ENCODE peak calls at places on chromosomes 7 and 10, in six cellular contexts. B, I, Q, D, E and P are unnamed samples.

GRCh38 chr10:101367569-101368453 is 13.8 kb downstream of the BTRC start:
- DNase-seq in B (peak; percentile 38), I (peak; percentile 71), Q (no peak), D (no peak), E (peak; percentile 90), P (no peak)

GRCh38 chr10:28125701-28126100 is 126.8 kb upstream of the ODAD2 start:
- DNase-seq in B (no peak), I (no peak), Q (no peak), D (no peak), E (no peak), P (no peak)

GRCh38 chr7:36949711-36950600 is 225.7 kb upstream of the AOAH start:
- DNase-seq in B (no peak), I (no peak), Q (no peak), D (peak; percentile 88), E (no peak), P (no peak)

GRCh38 chr10:78543749-78544446 is 510.2 kb downstream of the RPS24 start:
- DNase-seq in B (no peak), I (no peak), Q (no peak), D (peak; percentile 62), E (no peak), P (no peak)

GRCh38 chr10:70169661-70170364 is 501 bp downstream of the SAR1A start:
- DNase-seq in B (peak; percentile 42), I (no peak), Q (no peak), D (no peak), E (peak; percentile 50), P (no peak)

GRCh38 chr7:83732305-83732704 is 83.4 kb upstream of the SEMA3E start:
- DNase-seq in B (no peak), I (no peak), Q (no peak), D (no peak), E (no peak), P (no peak)

GRCh38 chr7:4715385-4715770 is 33.3 kb downstream of the FOXK1 start:
- DNase-seq in B (no peak), I (no peak), Q (no peak), D (peak; percentile 83), E (no peak), P (no peak)

GRCh38 chr10:62661143-62661542 is 143.4 kb upstream of the ADO start:
- DNase-seq in B (no peak), I (no peak), Q (no peak), D (no peak), E (no peak), P (no peak)

GRCh38 chr7:43193905-43194304 is 81.5 kb downstream of the HECW1 start:
- DNase-seq in B (no peak), I (no peak), Q (no peak), D (no peak), E (no peak), P (no peak)

GRCh38 chr7:40595129-40595528 is 460.3 kb downstream of the SUGCT start:
- DNase-seq in B (no peak), I (no peak), Q (no peak), D (no peak), E (no peak), P (no peak)

GRCh38 chr7:1210321-1210978 is 22.2 kb upstream of the UNCX start:
- DNase-seq in B (no peak), I (no peak), Q (no peak), D (no peak), E (no peak), P (no peak)

GRCh38 chr7:74569501-74570075 is 87.9 kb upstream of the GTF2I start:
- DNase-seq in B (peak; percentile 24), I (no peak), Q (no peak), D (no peak), E (no peak), P (no peak)

GRCh38 chr10:14481752-14482151 is 151.0 kb upstream of the FRMD4A start:
- DNase-seq in B (no peak), I (no peak), Q (no peak), D (no peak), E (no peak), P (no peak)

GRCh38 chr7:100897111-100897608 is 1.5 kb upstream of the ACHE start:
- DNase-seq in B (peak; percentile 80), I (no peak), Q (peak; percentile 78), D (no peak), E (no peak), P (peak; percentile 38)

GRCh38 chr10:91162050-91162494 is 58.4 kb upstream of the PCGF5 start:
- DNase-seq in B (peak; percentile 54), I (peak; percentile 32), Q (no peak), D (peak; percentile 6), E (no peak), P (no peak)

GRCh38 chr7:99355098-99355497 is 19.4 kb upstream of the ARPC1B start:
- DNase-seq in B (no peak), I (no peak), Q (no peak), D (no peak), E (no peak), P (no peak)

GRCh38 chr10:71694567-71694968 is 25.0 kb downstream of the C10orf105 start:
- DNase-seq in B (no peak), I (no peak), Q (no peak), D (no peak), E (peak; percentile 11), P (no peak)

GRCh38 chr10:30185916-30186315 is 126.5 kb upstream of the JCAD start:
- DNase-seq in B (no peak), I (no peak), Q (no peak), D (no peak), E (peak; percentile 89), P (no peak)

GRCh38 chr10:72037811-72038210 is 50.5 kb downstream of the SPOCK2 start:
- DNase-seq in B (no peak), I (no peak), Q (no peak), D (no peak), E (no peak), P (no peak)

GRCh38 chr7:74083928-74084721 is 521 bp downstream of the LIMK1 start:
- DNase-seq in B (peak; percentile 71), I (peak; percentile 61), Q (peak; percentile 67), D (no peak), E (peak; percentile 36), P (no peak)

GRCh38 chr7:12322287-12322902 is 81.3 kb downstream of the VWDE start:
- DNase-seq in B (peak; percentile 12), I (no peak), Q (no peak), D (peak; percentile 3), E (peak; percentile 51), P (no peak)

GRCh38 chr7:86908948-86909347 is 150.5 kb downstream of the ELAPOR2 start:
- DNase-seq in B (peak; percentile 21), I (no peak), Q (no peak), D (no peak), E (no peak), P (peak; percentile 15)

GRCh38 chr10:9302142-9302746 is 1247.8 kb downstream of the GATA3 start:
- DNase-seq in B (peak; percentile 52), I (peak; percentile 16), Q (no peak), D (peak; percentile 33), E (peak; percentile 79), P (no peak)

GRCh38 chr10:80357000-80357803 is 621 bp downstream of the DYDC2 start:
- DNase-seq in B (no peak), I (no peak), Q (peak; percentile 81), D (no peak), E (no peak), P (peak; percentile 62)

GRCh38 chr7:25929448-25929847 is 222.6 kb upstream of the NFE2L3 start:
- DNase-seq in B (no peak), I (no peak), Q (no peak), D (no peak), E (no peak), P (no peak)

GRCh38 chr10:821322-821721 is 110.2 kb downstream of the LARP4B start:
- DNase-seq in B (no peak), I (no peak), Q (no peak), D (no peak), E (no peak), P (no peak)
- TF ChIP-seq JUN in B (no peak), I (no peak), Q (no peak), D (no peak), E (no peak), P (no peak)

DNA sequence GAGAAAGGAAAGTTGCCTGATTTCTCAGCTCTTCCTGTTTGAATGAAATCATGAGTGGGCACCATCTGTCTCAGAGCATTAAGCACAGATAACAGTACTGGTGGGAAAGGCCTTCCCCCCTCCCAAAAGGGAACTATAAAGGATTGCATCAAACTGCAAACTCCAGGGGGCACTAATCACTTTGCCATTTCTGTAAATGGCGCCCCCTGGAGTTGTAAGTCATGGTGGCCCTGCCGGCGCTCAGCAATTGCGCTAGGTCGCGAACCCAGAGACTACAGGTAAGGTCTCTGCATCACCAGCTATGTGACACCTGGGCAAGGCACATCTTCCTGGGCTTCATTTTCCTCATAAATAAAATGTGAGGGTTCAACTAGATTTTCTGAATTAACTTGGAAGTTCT is 11.1 kb downstream of the LRRC4 start:
- DNase-seq in B (peak; percentile 77), I (no peak), Q (peak; percentile 89), D (peak; percentile 35), E (no peak), P (peak; percentile 74)
- TF ChIP-seq JUN in B (no peak), I (no peak), Q (no peak), D (no peak), E (no peak), P (no peak)

GRCh38 chr7:127588019-127588696 is at the start of gene ARF5:
- DNase-seq in B (peak; percentile 93), I (peak; percentile 82), Q (peak; percentile 94), D (peak; percentile 60), E (peak; percentile 90), P (peak; percentile 91)
- TF ChIP-seq JUN in B (no peak), I (peak; percentile 59), Q (no peak), D (no peak), E (no peak), P (no peak)

GRCh38 chr10:6009159-6009558 is 31.8 kb upstream of the IL15RA start:
- DNase-seq in B (no peak), I (no peak), Q (no peak), D (no peak), E (no peak), P (no peak)
- TF ChIP-seq JUN in B (no peak), I (no peak), Q (no peak), D (no peak), E (no peak), P (no peak)